ENCODE peak calls at places on chromosome 20, in five cellular contexts. U, Q, W, E and D are unnamed samples.

GRCh38 chr20:24699321-24700165 is 230.1 kb downstream of the SYNDIG1 start:
- DNase-seq in U (no peak), Q (peak), W (no peak), E (no peak), D (no peak)

GRCh38 chr20:258963-259362 is 1.4 kb downstream of the DEFB132 start:
- DNase-seq in U (peak), Q (no peak), W (no peak), E (peak), D (no peak)

GRCh38 chr20:15674253-15675145 is 898.7 kb downstream of the KIF16B start:
- DNase-seq in U (no peak), Q (no peak), W (no peak), E (no peak), D (no peak)

GRCh38 chr20:50996901-50997830 is 25.7 kb downstream of the KCNG1 start:
- DNase-seq in U (peak), Q (no peak), W (no peak), E (no peak), D (no peak)

GRCh38 chr20:49890651-49891361 is 24.5 kb downstream of the SPATA2 start:
- DNase-seq in U (no peak), Q (peak), W (no peak), E (peak), D (no peak)

GRCh38 chr20:54044156-54044555 is 26.2 kb downstream of the BCAS1 start:
- DNase-seq in U (peak), Q (no peak), W (no peak), E (no peak), D (no peak)

GRCh38 chr20:57335392-57335791 is 5.8 kb downstream of the SPO11 start:
- DNase-seq in U (no peak), Q (no peak), W (no peak), E (no peak), D (no peak)

GRCh38 chr20:16028923-16029322 is 544.3 kb downstream of the KIF16B start:
- DNase-seq in U (no peak), Q (no peak), W (no peak), E (no peak), D (no peak)

GRCh38 chr20:59165389-59165785 is 1.8 kb downstream of the ZNF831 start:
- DNase-seq in U (no peak), Q (no peak), W (no peak), E (no peak), D (no peak)

GRCh38 chr20:35320396-35321126 is 28.3 kb upstream of the FAM83C start:
- DNase-seq in U (peak), Q (no peak), W (no peak), E (peak), D (no peak)

GRCh38 chr20:910132-910839 is 5.8 kb downstream of the ANGPT4 start:
- DNase-seq in U (no peak), Q (no peak), W (no peak), E (no peak), D (no peak)

GRCh38 chr20:47080365-47080764 is 185.7 kb downstream of the EYA2 start:
- DNase-seq in U (no peak), Q (no peak), W (no peak), E (no peak), D (no peak)

GRCh38 chr20:24149881-24150307 is 161.3 kb upstream of the GGTLC1 start:
- DNase-seq in U (no peak), Q (peak), W (peak), E (peak), D (peak)

GRCh38 chr20:32155017-32155965 is 45.8 kb downstream of the TM9SF4 start:
- DNase-seq in U (peak), Q (peak), W (peak), E (peak), D (peak)

GRCh38 chr20:219290-220115 is 7.6 kb upstream of the DEFB129 start:
- DNase-seq in U (peak), Q (peak), W (no peak), E (peak), D (no peak)

GRCh38 chr20:58086763-58087566 is 141.5 kb downstream of the ANKRD60 start:
- DNase-seq in U (peak), Q (peak), W (peak), E (peak), D (peak)

GRCh38 chr20:49306903-49307336 is 29.1 kb upstream of the ZNFX1 start:
- DNase-seq in U (no peak), Q (no peak), W (no peak), E (no peak), D (no peak)

GRCh38 chr20:5657190-5657872 is 92.9 kb upstream of the SHLD1 start:
- DNase-seq in U (peak), Q (no peak), W (no peak), E (no peak), D (peak)

GRCh38 chr20:10864076-10864672 is 190.4 kb upstream of the JAG1 start:
- DNase-seq in U (no peak), Q (peak), W (no peak), E (no peak), D (no peak)

GRCh38 chr20:23305098-23305497 is 45.5 kb upstream of the NXT1 start:
- DNase-seq in U (no peak), Q (no peak), W (no peak), E (no peak), D (no peak)

GRCh38 chr20:16241911-16242310 is 331.3 kb downstream of the KIF16B start:
- DNase-seq in U (no peak), Q (no peak), W (no peak), E (peak), D (no peak)

GRCh38 chr20:5080384-5080877 is 39.3 kb downstream of the PCNA start:
- DNase-seq in U (peak), Q (no peak), W (no peak), E (no peak), D (peak)

DNA sequence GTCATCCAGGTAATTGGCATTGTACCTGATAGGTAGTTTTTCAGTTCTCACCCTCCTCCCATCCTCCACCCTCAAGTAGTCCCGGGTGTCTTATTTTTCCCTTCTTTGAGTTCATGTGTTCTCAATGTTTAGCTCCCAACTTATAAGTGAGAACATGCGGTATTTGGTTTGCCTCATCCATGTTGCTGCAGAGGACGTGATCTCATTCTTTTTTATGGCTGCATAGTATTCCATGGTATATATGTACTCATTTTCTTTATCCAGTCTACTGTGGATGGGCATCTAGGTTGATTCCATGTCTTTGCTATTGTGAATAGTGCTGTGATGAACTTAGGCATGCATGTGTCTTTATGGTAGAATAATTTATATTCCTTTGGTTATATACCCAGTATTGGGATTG is 45.8 kb downstream of the RPRD1B start:
- DNase-seq in U (no peak), Q (no peak), W (no peak), E (no peak), D (no peak)
- H2BK120ac ChIP-seq in U (no peak), Q (no peak), W (no peak), E (no peak), D (no peak)

GRCh38 chr20:38143646-38144554 is 21.2 kb downstream of the TGM2 start:
- DNase-seq in U (peak), Q (no peak), W (no peak), E (no peak), D (peak)
- H3K23ac ChIP-seq in U (peak), Q (no peak), W (peak), E (no peak), D (no peak)

GRCh38 chr20:3797592-3798404 is 1.7 kb downstream of the CDC25B start:
- DNase-seq in U (peak), Q (no peak), W (no peak), E (no peak), D (no peak)
- H2BK120ac ChIP-seq in U (peak), Q (no peak), W (peak), E (no peak), D (no peak)

GRCh38 chr20:61170921-61171320 is 81.1 kb upstream of the CDH4 start:
- DNase-seq in U (no peak), Q (no peak), W (no peak), E (no peak), D (no peak)

GRCh38 chr20:61173966-61174725 is 77.9 kb upstream of the CDH4 start:
- DNase-seq in U (peak), Q (no peak), W (no peak), E (no peak), D (no peak)

GRCh38 chr20:61170521-61170920 is 81.5 kb upstream of the CDH4 start:
- DNase-seq in U (no peak), Q (peak), W (no peak), E (peak), D (no peak)

GRCh38 chr20:61169870-61170269 is 82.2 kb upstream of the CDH4 start:
- DNase-seq in U (no peak), Q (no peak), W (no peak), E (no peak), D (no peak)

DNA sequence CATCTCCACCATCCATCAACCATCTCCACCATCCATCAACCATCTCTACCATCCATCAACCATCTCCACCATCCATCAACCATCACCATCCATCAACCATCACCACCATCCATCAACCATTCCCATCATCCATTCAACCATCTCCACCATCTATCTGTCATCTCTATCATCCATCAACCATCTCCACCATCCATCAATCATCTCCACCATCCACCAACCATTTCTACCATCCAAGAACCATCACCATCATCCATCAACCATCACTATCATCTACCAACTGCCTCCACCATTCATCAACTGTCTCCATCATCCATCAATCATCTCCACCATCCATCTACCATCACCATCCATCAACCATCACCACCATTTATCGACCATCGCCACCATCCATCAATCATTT is 78.8 kb upstream of the CDH4 start:
- DNase-seq in U (no peak), Q (no peak), W (no peak), E (no peak), D (no peak)
- H3K23ac ChIP-seq in U (no peak), Q (no peak), W (no peak), E (no peak), D (no peak)

GRCh38 chr20:17682889-17683198 is 802 bp upstream of the RRBP1 start:
- DNase-seq in U (no peak), Q (no peak), W (no peak), E (no peak), D (no peak)

GRCh38 chr20:17680128-17680835 is 1.8 kb downstream of the RRBP1 start:
- DNase-seq in U (peak), Q (no peak), W (peak), E (peak), D (peak)

GRCh38 chr20:17680836-17681740 is 954 bp downstream of the RRBP1 start:
- DNase-seq in U (peak), Q (peak), W (peak), E (peak), D (peak)

GRCh38 chr20:17682103-17682888 is at the start of gene RRBP1:
- DNase-seq in U (peak), Q (peak), W (peak), E (peak), D (peak)

GRCh38 chr20:17681741-17682102 is 320 bp downstream of the RRBP1 start:
- DNase-seq in U (no peak), Q (no peak), W (no peak), E (no peak), D (no peak)
- H2BK120ac ChIP-seq in U (no peak), Q (no peak), W (no peak), E (no peak), D (peak)